ENCODE peak calls at places on chromosomes 11 and 22, in ten cellular contexts. E is cardiac muscle cell, S is T-helper 2 cell, T is lung, I is HFF-Myc, C is T-helper 22 cell, X is BJ, B is PC-3, W is amygdala, J is mucosa of descending colon. V is an unnamed sample.

GRCh38 chr22:48659393-48659792 is 1168.3 kb downstream of the BRD1 start:
- DNase-seq in E (peak), B (no peak), X (no peak), I (no peak), T (no peak), S (no peak), J (no peak), W (no peak), C (no peak), V (no peak)

GRCh38 chr11:132874638-132875037 is 657.7 kb downstream of the OPCML start:
- DNase-seq in E (no peak), C (no peak), S (no peak), B (peak), W (no peak), T (no peak), I (no peak), X (peak), J (no peak), V (no peak)

GRCh38 chr11:48066881-48067800 is 86.8 kb downstream of the PTPRJ start:
- DNase-seq in X (no peak), E (no peak), C (no peak), B (no peak), J (no peak), S (no peak), T (no peak), I (no peak), W (no peak), V (no peak)

GRCh38 chr11:65184146-65184545 is 2.4 kb downstream of the CAPN1 start:
- DNase-seq in B (no peak), S (no peak), E (no peak), J (no peak), C (no peak), I (no peak), T (no peak), X (no peak), W (no peak), V (peak)

GRCh38 chr11:66789097-66789890 is 53.9 kb upstream of the RCE1 start:
- DNase-seq in S (no peak), X (peak), I (no peak), T (no peak), C (no peak), W (no peak), B (peak), J (no peak), E (no peak), V (no peak)

GRCh38 chr11:119262668-119263351 is 54.1 kb downstream of the MCAM start:
- DNase-seq in W (no peak), E (no peak), T (no peak), C (no peak), I (peak), B (peak), J (no peak), S (no peak), X (no peak), V (no peak)

GRCh38 chr22:44454113-44454769 is 43.8 kb downstream of the RTL6 start:
- DNase-seq in I (no peak), E (no peak), J (no peak), W (no peak), S (no peak), X (no peak), B (no peak), T (no peak), C (no peak), V (peak)

GRCh38 chr11:121460941-121461514 is 8.3 kb upstream of the SORL1-AS1 start:
- DNase-seq in S (no peak), E (no peak), B (peak), X (no peak), C (no peak), W (no peak), I (no peak), J (no peak), T (no peak), V (no peak)

GRCh38 chr22:23034621-23035556 is 35.4 kb upstream of the GNAZ start:
- DNase-seq in T (no peak), X (no peak), W (no peak), I (no peak), S (no peak), E (no peak), B (no peak), J (no peak), C (no peak), V (no peak)

GRCh38 chr11:45615182-45615792 is 50.1 kb downstream of the CHST1 start:
- DNase-seq in X (no peak), T (no peak), E (no peak), I (no peak), C (no peak), S (no peak), B (no peak), J (no peak), W (no peak), V (no peak)

GRCh38 chr11:69922015-69922595 is 102.9 kb upstream of the FGF3 start:
- DNase-seq in T (no peak), X (no peak), B (no peak), I (no peak), S (peak), J (peak), E (no peak), C (no peak), W (no peak), V (no peak)

GRCh38 chr11:27930946-27931345 is 177.0 kb downstream of the KIF18A start:
- DNase-seq in E (no peak), W (no peak), J (no peak), B (no peak), S (no peak), X (no peak), T (no peak), C (no peak), I (no peak), V (no peak)

GRCh38 chr11:1047576-1048156 is 11.1 kb upstream of the MUC6 start:
- DNase-seq in J (peak), T (no peak), W (no peak), S (peak), C (no peak), I (no peak), X (no peak), E (no peak), B (no peak), V (no peak)

GRCh38 chr11:67279589-67280340 is 9.3 kb upstream of the ANKRD13D start:
- DNase-seq in J (peak), E (no peak), W (no peak), B (no peak), I (no peak), X (no peak), S (no peak), C (no peak), T (no peak), V (no peak)